ENCODE peak calls at places on chromosomes 4 and X, in eight cellular contexts. N is HCT116, J is SK-N-SH, P is neural progenitor cell, D is OCI-LY7, L is PC-3, X is GM23248, R is hepatocyte. B is an unnamed sample.

GRCh38 chrX:53458082-53458481 is 23.9 kb upstream of the HSD17B10 start:
- DNase-seq in N (no peak), J (no peak), P (no peak), D (no peak), L (peak), X (peak), R (no peak), B (no peak)

GRCh38 chr4:138953962-138954371 is 61.6 kb upstream of the NOCT start:
- DNase-seq in N (no peak), J (no peak), P (no peak), D (no peak), L (peak), X (peak), R (no peak), B (no peak)

GRCh38 chrX:16258936-16259335 is 91.7 kb downstream of the MAGEB17 start:
- DNase-seq in N (no peak), J (no peak), P (no peak), D (no peak), L (no peak), X (no peak), R (peak), B (no peak)

GRCh38 chrX:27918799-27919198 is 62.5 kb downstream of the DCAF8L1 start:
- DNase-seq in N (peak), J (no peak), P (peak), D (no peak), L (peak), X (no peak), R (peak), B (peak)

GRCh38 chr4:113106076-113106475 is 56.6 kb downstream of the ANK2 start:
- DNase-seq in N (peak), J (peak), P (no peak), D (no peak), L (peak), X (peak), R (peak), B (peak)

GRCh38 chr4:5477613-5478012 is 230.7 kb downstream of the EVC2 start:
- DNase-seq in N (no peak), J (no peak), P (no peak), D (no peak), L (no peak), X (no peak), R (no peak), B (no peak)

GRCh38 chr4:114417214-114417613 is 181.4 kb upstream of the UGT8 start:
- DNase-seq in N (peak), J (peak), P (peak), D (peak), L (peak), X (no peak), R (peak), B (peak)

GRCh38 chr4:184417802-184418511 is 56.4 kb downstream of the IRF2 start:
- DNase-seq in N (peak), J (no peak), P (no peak), D (no peak), L (peak), X (peak), R (peak), B (no peak)

GRCh38 chrX:135000516-135000915 is 9.7 kb downstream of the SMIM10 start:
- DNase-seq in N (no peak), J (no peak), P (no peak), D (no peak), L (peak), X (peak), R (no peak), B (no peak)

GRCh38 chr4:144712775-144713174 is 66.8 kb downstream of the HHIP start:
- DNase-seq in N (no peak), J (no peak), P (no peak), D (no peak), L (peak), X (peak), R (no peak), B (no peak)

GRCh38 chrX:106415276-106415895 is 196.4 kb upstream of the RADX start:
- DNase-seq in N (peak), J (peak), P (peak), D (peak), L (peak), X (peak), R (peak), B (peak)

GRCh38 chrX:29787666-29788065 is 427.7 kb upstream of the MAGEB2 start:
- DNase-seq in N (no peak), J (no peak), P (no peak), D (no peak), L (no peak), X (no peak), R (no peak), B (no peak)

GRCh38 chrX:19889582-19890342 is 2.4 kb upstream of the SH3KBP1 start:
- DNase-seq in N (peak), J (no peak), P (peak), D (no peak), L (peak), X (peak), R (peak), B (no peak)

GRCh38 chr4:102553982-102554381 is 52.8 kb downstream of the NFKB1 start:
- DNase-seq in N (no peak), J (no peak), P (no peak), D (no peak), L (peak), X (peak), R (no peak), B (no peak)

GRCh38 chr4:174117445-174117844 is 166.0 kb downstream of the FBXO8 start:
- DNase-seq in N (no peak), J (peak), P (no peak), D (no peak), L (no peak), X (no peak), R (no peak), B (no peak)

GRCh38 chr4:166078383-166078782 is 205.3 kb downstream of the TLL1 start:
- DNase-seq in N (no peak), J (no peak), P (no peak), D (no peak), L (peak), X (no peak), R (no peak), B (no peak)

GRCh38 chr4:101256222-101256621 is 91.1 kb downstream of the PPP3CA start:
- DNase-seq in N (no peak), J (no peak), P (no peak), D (no peak), L (no peak), X (no peak), R (no peak), B (no peak)

GRCh38 chr4:3766207-3766790 is at the start of gene ADRA2C:
- DNase-seq in N (no peak), J (peak), P (peak), D (no peak), L (no peak), X (peak), R (peak), B (peak)

GRCh38 chr4:173264245-173264959 is 69.8 kb downstream of the HMGB2 start:
- DNase-seq in N (no peak), J (peak), P (peak), D (peak), L (no peak), X (peak), R (no peak), B (peak)

GRCh38 chr4:152415980-152416379 is 119.9 kb downstream of the FBXW7 start:
- DNase-seq in N (no peak), J (no peak), P (no peak), D (no peak), L (peak), X (peak), R (no peak), B (no peak)

GRCh38 chr4:32258986-32259385 is 1538.8 kb downstream of the PCDH7 start:
- DNase-seq in N (no peak), J (no peak), P (no peak), D (no peak), L (no peak), X (no peak), R (no peak), B (no peak)

DNA sequence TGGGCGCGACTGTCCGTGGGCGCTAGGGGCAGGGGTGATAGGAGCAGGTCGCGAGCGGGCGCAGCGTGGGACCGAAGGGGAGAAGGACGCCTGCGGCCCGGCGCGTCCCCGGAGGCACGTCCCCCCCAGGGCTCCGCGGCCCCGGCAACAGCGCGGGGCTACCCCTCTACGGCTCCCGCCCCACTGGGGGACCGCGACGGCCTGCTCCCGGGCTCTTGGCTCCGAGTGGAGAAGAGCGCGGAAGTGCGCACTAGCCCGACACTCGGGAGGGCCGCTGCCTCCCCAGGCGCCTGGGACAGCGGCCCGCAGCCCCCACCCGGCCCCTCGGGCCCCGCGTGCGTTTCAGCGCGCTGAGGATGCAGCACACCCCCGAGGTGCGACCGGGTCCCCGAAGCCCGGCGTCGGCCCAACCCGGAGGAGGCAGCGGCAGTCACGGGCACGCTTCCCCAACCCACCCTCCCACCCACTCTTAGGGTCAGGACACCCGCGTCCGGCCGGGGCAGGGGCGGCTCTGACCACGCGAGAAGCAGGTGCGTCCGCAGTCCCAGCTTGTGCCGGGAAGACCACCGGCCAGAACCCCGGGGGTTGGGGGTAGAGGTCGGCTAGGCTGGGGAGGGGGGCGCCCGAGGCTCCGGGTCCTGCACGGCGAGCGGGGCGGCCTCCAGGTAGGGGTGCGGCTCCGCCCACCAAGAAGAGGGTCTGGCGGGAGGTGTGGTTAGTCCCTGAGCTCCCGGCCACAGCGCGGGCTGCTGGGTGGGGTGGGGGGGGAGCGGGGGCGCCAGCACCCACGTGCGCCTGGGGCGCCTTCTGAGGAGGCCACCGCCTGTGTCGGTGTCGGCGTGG is 18.5 kb upstream of the NAT8L start:
- DNase-seq in N (no peak), J (peak), P (peak), D (no peak), L (no peak), X (no peak), R (no peak), B (peak)
- TF ChIP-seq EZH2phosphoT487 in N (no peak), J (no peak), P (peak), D (no peak), L (no peak), X (peak), R (no peak), B (peak)

GRCh38 chr4:125891597-125892258 is 577.0 kb downstream of the FAT4 start:
- DNase-seq in N (no peak), J (no peak), P (no peak), D (no peak), L (no peak), X (peak), R (peak), B (no peak)
- H3K4me2 ChIP-seq in N (no peak), J (no peak), P (no peak), D (no peak), L (no peak), X (peak), R (no peak), B (no peak)

DNA sequence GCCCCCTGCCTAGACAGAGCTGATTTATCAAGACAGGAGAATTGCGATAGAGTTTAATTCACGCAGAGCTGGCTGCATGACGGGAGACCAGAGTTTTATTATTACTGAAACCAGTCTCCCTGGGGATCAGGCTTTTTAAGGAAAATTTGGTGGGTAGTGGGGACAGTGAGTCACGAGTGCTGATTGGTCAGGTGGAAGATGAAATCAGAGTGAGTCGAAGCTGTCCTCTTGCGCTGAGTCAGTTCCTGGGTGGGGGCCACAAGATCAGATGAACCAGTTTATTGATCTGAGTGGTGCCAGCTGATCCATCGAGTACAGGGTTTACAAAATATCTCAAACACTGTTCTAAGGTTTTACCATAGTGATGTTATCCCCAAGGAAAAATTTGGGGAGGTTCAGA is 36.6 kb downstream of the MYOZ2 start:
- DNase-seq in N (no peak), J (no peak), P (no peak), D (no peak), L (peak), X (peak), R (no peak), B (no peak)
- H2AFZ ChIP-seq in N (peak), J (no peak), P (peak), D (no peak), L (peak), X (no peak), R (no peak), B (peak)

GRCh38 chr4:13202731-13203519 is 281.2 kb downstream of the RAB28 start:
- DNase-seq in N (no peak), J (no peak), P (no peak), D (no peak), L (no peak), X (no peak), R (no peak), B (no peak)
- TF ChIP-seq EZH2phosphoT487 in N (no peak), J (no peak), P (no peak), D (no peak), L (no peak), X (no peak), R (no peak), B (no peak)

GRCh38 chrX:71252221-71252620 is 1.7 kb downstream of the ZMYM3 start:
- DNase-seq in N (no peak), J (no peak), P (no peak), D (no peak), L (no peak), X (no peak), R (no peak), B (no peak)
- H3K4me2 ChIP-seq in N (peak), J (peak), P (peak), D (peak), L (peak), X (no peak), R (peak), B (peak)

GRCh38 chrX:48541140-48541814 is 1.8 kb downstream of the TBC1D25 start:
- DNase-seq in N (no peak), J (no peak), P (no peak), D (no peak), L (no peak), X (no peak), R (no peak), B (no peak)

GRCh38 chrX:48540015-48540350 is 469 bp downstream of the TBC1D25 start:
- DNase-seq in N (peak), J (peak), P (no peak), D (no peak), L (no peak), X (peak), R (peak), B (no peak)

GRCh38 chrX:48540480-48540879 is 966 bp downstream of the TBC1D25 start:
- DNase-seq in N (no peak), J (no peak), P (peak), D (no peak), L (no peak), X (no peak), R (no peak), B (no peak)

GRCh38 chrX:48538641-48539344 is 721 bp upstream of the TBC1D25 start:
- DNase-seq in N (no peak), J (no peak), P (no peak), D (no peak), L (no peak), X (no peak), R (no peak), B (no peak)

GRCh38 chrX:48539345-48540014 is at the start of gene TBC1D25:
- DNase-seq in N (peak), J (peak), P (peak), D (peak), L (peak), X (peak), R (peak), B (peak)
- H2AFZ ChIP-seq in N (no peak), J (peak), P (peak), D (peak), L (peak), X (peak), R (peak), B (no peak)

DNA sequence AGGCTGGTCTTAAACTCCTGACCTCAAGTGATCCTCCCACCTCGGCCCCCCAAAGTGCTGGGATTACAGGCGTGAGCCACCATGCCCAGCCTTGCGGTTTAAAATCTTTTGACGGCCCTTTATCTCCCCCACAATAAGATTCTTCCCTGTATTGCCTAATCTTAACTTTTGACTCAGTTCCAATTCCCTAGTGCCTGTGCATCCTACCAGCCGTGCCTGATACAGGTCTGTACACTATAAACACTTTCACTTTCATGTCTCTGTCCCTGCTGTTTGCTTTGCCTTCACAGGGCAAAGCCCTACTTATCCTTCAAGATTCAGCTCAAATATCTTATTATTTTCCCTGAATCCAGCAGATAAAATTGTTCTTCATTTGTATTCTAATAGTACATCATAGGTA is 74.6 kb downstream of the WDR44 start:
- DNase-seq in N (no peak), J (no peak), P (no peak), D (no peak), L (no peak), X (peak), R (peak), B (no peak)
- TF ChIP-seq EZH2phosphoT487 in N (no peak), J (no peak), P (no peak), D (no peak), L (no peak), X (no peak), R (no peak), B (no peak)